ENCODE peak calls at places on chromosomes 12 and 14, in four cellular contexts. One of them, this sample, is unnamed. For H3K9me3, the result is how much of the 10 kb centered on the place peaks cover.

GRCh38 chr12:47071241-47071852 is 8.1 kb upstream of the PCED1B start:
- DNase-seq in CD8-positive, alpha-beta memory T cell: no peak
- DNase-seq in naive thymus-derived CD4-positive, alpha-beta T cell: no peak
- DNase-seq in aorta: no peak
- DNase-seq in this sample: peak

GRCh38 chr14:79011091-79011919 is 841.1 kb downstream of the NRXN3 start:
- DNase-seq in CD8-positive, alpha-beta memory T cell: no peak
- DNase-seq in naive thymus-derived CD4-positive, alpha-beta T cell: no peak
- DNase-seq in aorta: no peak
- DNase-seq in this sample: peak

GRCh38 chr12:101166866-101167265 is 43.2 kb downstream of the SLC5A8 start:
- DNase-seq in CD8-positive, alpha-beta memory T cell: no peak
- DNase-seq in naive thymus-derived CD4-positive, alpha-beta T cell: no peak
- DNase-seq in aorta: no peak
- DNase-seq in this sample: no peak

GRCh38 chr12:909861-910260 is 39.6 kb downstream of the RAD52 start:
- DNase-seq in CD8-positive, alpha-beta memory T cell: no peak
- DNase-seq in naive thymus-derived CD4-positive, alpha-beta T cell: no peak
- DNase-seq in aorta: no peak
- DNase-seq in this sample: no peak

GRCh38 chr12:15446798-15447197 is 124.5 kb downstream of the PTPRO start:
- DNase-seq in CD8-positive, alpha-beta memory T cell: no peak
- DNase-seq in naive thymus-derived CD4-positive, alpha-beta T cell: no peak
- DNase-seq in aorta: no peak
- DNase-seq in this sample: no peak

GRCh38 chr14:28608438-28608837 is 158.1 kb upstream of the FOXG1 start:
- DNase-seq in CD8-positive, alpha-beta memory T cell: no peak
- DNase-seq in naive thymus-derived CD4-positive, alpha-beta T cell: no peak
- DNase-seq in aorta: no peak
- DNase-seq in this sample: no peak

GRCh38 chr14:31090872-31091764 is 64.9 kb upstream of the STRN3 start:
- DNase-seq in CD8-positive, alpha-beta memory T cell: no peak
- DNase-seq in naive thymus-derived CD4-positive, alpha-beta T cell: no peak
- DNase-seq in aorta: no peak
- DNase-seq in this sample: no peak

GRCh38 chr12:27973487-27973890 is 956 bp upstream of the PTHLH start:
- DNase-seq in CD8-positive, alpha-beta memory T cell: no peak
- DNase-seq in naive thymus-derived CD4-positive, alpha-beta T cell: no peak
- DNase-seq in aorta: no peak
- DNase-seq in this sample: no peak

GRCh38 chr14:65296402-65296801 is 116.1 kb upstream of the FUT8 start:
- DNase-seq in CD8-positive, alpha-beta memory T cell: no peak
- DNase-seq in naive thymus-derived CD4-positive, alpha-beta T cell: no peak
- DNase-seq in aorta: no peak
- DNase-seq in this sample: no peak

GRCh38 chr12:65825573-65826512 is 1.6 kb downstream of the HMGA2 start:
- DNase-seq in CD8-positive, alpha-beta memory T cell: no peak
- DNase-seq in naive thymus-derived CD4-positive, alpha-beta T cell: no peak
- DNase-seq in aorta: peak
- DNase-seq in this sample: peak

GRCh38 chr12:124677552-124678356 is 110.3 kb upstream of the NCOR2 start:
- DNase-seq in CD8-positive, alpha-beta memory T cell: no peak
- DNase-seq in naive thymus-derived CD4-positive, alpha-beta T cell: no peak
- DNase-seq in aorta: no peak
- DNase-seq in this sample: no peak

GRCh38 chr12:53102883-53103807 is at the start of gene SOAT2:
- DNase-seq in CD8-positive, alpha-beta memory T cell: no peak
- DNase-seq in naive thymus-derived CD4-positive, alpha-beta T cell: peak
- DNase-seq in aorta: no peak
- DNase-seq in this sample: no peak

GRCh38 chr14:42214981-42215491 is 608.4 kb downstream of the LRFN5 start:
- DNase-seq in CD8-positive, alpha-beta memory T cell: no peak
- DNase-seq in naive thymus-derived CD4-positive, alpha-beta T cell: no peak
- DNase-seq in aorta: no peak
- DNase-seq in this sample: peak

GRCh38 chr12:125089083-125089482 is 23.8 kb downstream of the AACS start:
- DNase-seq in CD8-positive, alpha-beta memory T cell: no peak
- DNase-seq in naive thymus-derived CD4-positive, alpha-beta T cell: no peak
- DNase-seq in aorta: no peak
- DNase-seq in this sample: no peak

GRCh38 chr14:99679996-99680395 is 4.1 kb upstream of the CYP46A1 start:
- DNase-seq in CD8-positive, alpha-beta memory T cell: no peak
- DNase-seq in naive thymus-derived CD4-positive, alpha-beta T cell: no peak
- DNase-seq in aorta: no peak
- DNase-seq in this sample: no peak

GRCh38 chr12:89494411-89495231 is 30.0 kb downstream of the GALNT4 start:
- DNase-seq in CD8-positive, alpha-beta memory T cell: no peak
- DNase-seq in naive thymus-derived CD4-positive, alpha-beta T cell: no peak
- DNase-seq in aorta: no peak
- DNase-seq in this sample: no peak

GRCh38 chr12:115943310-115943629 is 334.2 kb downstream of the MED13L start:
- DNase-seq in CD8-positive, alpha-beta memory T cell: no peak
- DNase-seq in naive thymus-derived CD4-positive, alpha-beta T cell: no peak
- DNase-seq in aorta: no peak
- DNase-seq in this sample: no peak

GRCh38 chr12:26841085-26841484 is 8.1 kb upstream of the ITPR2 start:
- DNase-seq in CD8-positive, alpha-beta memory T cell: no peak
- DNase-seq in naive thymus-derived CD4-positive, alpha-beta T cell: peak
- DNase-seq in aorta: no peak
- DNase-seq in this sample: no peak

GRCh38 chr12:14883663-14884062 is 2.0 kb downstream of the MGP start:
- DNase-seq in CD8-positive, alpha-beta memory T cell: no peak
- DNase-seq in naive thymus-derived CD4-positive, alpha-beta T cell: no peak
- DNase-seq in aorta: no peak
- DNase-seq in this sample: peak

DNA sequence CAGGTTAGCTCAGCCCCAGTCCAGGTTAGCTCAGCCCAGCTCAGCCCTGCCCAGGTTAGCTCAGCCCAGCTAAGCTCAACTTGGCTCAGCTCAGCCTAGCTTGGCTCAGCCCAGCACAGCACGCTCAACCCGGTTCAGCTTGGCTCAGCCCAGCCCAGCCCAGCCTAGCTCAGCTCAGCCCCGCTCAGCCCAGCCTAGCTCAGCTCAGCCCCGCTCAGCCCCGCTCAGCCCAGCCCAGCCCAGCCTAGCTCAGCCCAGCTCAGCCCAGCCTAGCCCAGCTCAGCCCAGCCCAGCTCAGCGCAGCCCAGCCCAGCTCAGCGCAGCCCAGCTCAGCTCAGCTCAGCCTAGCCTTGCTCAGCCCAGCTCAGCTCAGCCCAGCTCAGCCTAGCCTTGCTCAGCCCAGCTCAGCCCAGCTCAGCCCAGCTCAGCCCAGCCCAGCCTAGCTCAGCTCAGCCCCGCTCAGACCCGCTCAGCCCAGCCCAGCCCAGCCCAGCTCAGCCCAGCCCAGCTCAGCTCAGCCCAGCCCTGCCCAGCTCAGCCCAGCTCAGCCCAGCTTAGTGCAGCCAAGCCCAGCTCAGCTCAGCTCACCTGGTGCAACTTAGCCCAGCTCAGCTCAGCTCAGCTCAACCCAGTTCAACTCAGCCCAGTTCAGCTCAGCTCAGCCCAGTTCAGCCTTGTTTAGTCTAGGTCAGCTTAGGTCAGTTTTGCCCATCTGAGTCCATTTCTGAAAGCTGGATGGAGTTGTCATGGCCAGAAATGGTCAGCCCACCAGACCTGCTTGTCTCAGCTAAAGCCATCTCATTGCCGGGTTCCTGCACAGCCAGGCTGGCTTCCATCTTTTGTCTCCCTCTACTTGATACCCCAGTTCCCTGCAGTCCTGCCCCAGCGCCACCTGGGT is 333.6 kb downstream of the TMEM121 start:
- DNase-seq in CD8-positive, alpha-beta memory T cell: peak
- DNase-seq in naive thymus-derived CD4-positive, alpha-beta T cell: no peak
- DNase-seq in aorta: peak
- DNase-seq in this sample: no peak
- H3K9me3 ChIP-seq in CD8-positive, alpha-beta memory T cell: under half
- H3K9me3 ChIP-seq in naive thymus-derived CD4-positive, alpha-beta T cell: under half
- H3K9me3 ChIP-seq in aorta: under half
- H3K9me3 ChIP-seq in this sample: under half

GRCh38 chr14:105605501-105606304 is 79.3 kb downstream of the TMEM121 start:
- DNase-seq in CD8-positive, alpha-beta memory T cell: no peak
- DNase-seq in naive thymus-derived CD4-positive, alpha-beta T cell: no peak
- DNase-seq in aorta: peak
- DNase-seq in this sample: no peak

GRCh38 chr14:105602799-105603763 is 76.7 kb downstream of the TMEM121 start:
- DNase-seq in CD8-positive, alpha-beta memory T cell: no peak
- DNase-seq in naive thymus-derived CD4-positive, alpha-beta T cell: no peak
- DNase-seq in aorta: peak
- DNase-seq in this sample: no peak

GRCh38 chr14:105600939-105601359 is 74.6 kb downstream of the TMEM121 start:
- DNase-seq in CD8-positive, alpha-beta memory T cell: no peak
- DNase-seq in naive thymus-derived CD4-positive, alpha-beta T cell: no peak
- DNase-seq in aorta: peak
- DNase-seq in this sample: no peak

GRCh38 chr14:105602243-105602750 is 75.9 kb downstream of the TMEM121 start:
- DNase-seq in CD8-positive, alpha-beta memory T cell: no peak
- DNase-seq in naive thymus-derived CD4-positive, alpha-beta T cell: no peak
- DNase-seq in aorta: peak
- DNase-seq in this sample: no peak

GRCh38 chr14:105601360-105602242 is 75.2 kb downstream of the TMEM121 start:
- DNase-seq in CD8-positive, alpha-beta memory T cell: no peak
- DNase-seq in naive thymus-derived CD4-positive, alpha-beta T cell: no peak
- DNase-seq in aorta: peak
- DNase-seq in this sample: no peak
- H3K9me3 ChIP-seq in CD8-positive, alpha-beta memory T cell: under half
- H3K9me3 ChIP-seq in naive thymus-derived CD4-positive, alpha-beta T cell: under half
- H3K9me3 ChIP-seq in aorta: under half
- H3K9me3 ChIP-seq in this sample: under half

GRCh38 chr14:20031058-20031457 is 4.8 kb downstream of the OR4K13 start:
- DNase-seq in CD8-positive, alpha-beta memory T cell: no peak
- DNase-seq in naive thymus-derived CD4-positive, alpha-beta T cell: no peak
- DNase-seq in aorta: no peak
- DNase-seq in this sample: no peak

GRCh38 chr14:20035938-20036337 is at the start of gene OR4K13:
- DNase-seq in CD8-positive, alpha-beta memory T cell: no peak
- DNase-seq in naive thymus-derived CD4-positive, alpha-beta T cell: no peak
- DNase-seq in aorta: no peak
- DNase-seq in this sample: no peak

GRCh38 chr14:20035449-20035848 is 389 bp downstream of the OR4K13 start:
- DNase-seq in CD8-positive, alpha-beta memory T cell: no peak
- DNase-seq in naive thymus-derived CD4-positive, alpha-beta T cell: no peak
- DNase-seq in aorta: no peak
- DNase-seq in this sample: no peak
- H3K9me3 ChIP-seq in CD8-positive, alpha-beta memory T cell: under half
- H3K9me3 ChIP-seq in naive thymus-derived CD4-positive, alpha-beta T cell: under half
- H3K9me3 ChIP-seq in aorta: under half
- H3K9me3 ChIP-seq in this sample: under half

DNA sequence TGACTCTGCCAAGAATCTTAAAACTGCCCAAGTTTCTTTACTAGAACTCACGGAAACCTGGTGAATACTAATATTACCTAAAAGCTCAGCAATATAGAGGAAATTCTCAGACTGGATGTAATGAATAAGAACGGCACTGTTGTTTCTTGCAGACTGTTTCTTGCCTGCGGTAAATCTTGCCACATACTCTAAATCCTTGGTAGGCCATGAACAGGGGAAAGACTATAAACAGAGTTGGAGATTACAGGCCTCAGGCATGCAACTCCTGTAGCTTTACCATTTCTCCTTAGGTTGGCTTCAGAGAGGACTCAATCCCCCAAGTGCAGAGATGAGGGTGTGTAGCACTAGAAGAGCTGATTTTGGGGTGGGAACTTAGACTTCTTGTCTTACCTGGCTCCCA is 1.1 kb downstream of the ALDH6A1 start:
- DNase-seq in CD8-positive, alpha-beta memory T cell: no peak
- DNase-seq in naive thymus-derived CD4-positive, alpha-beta T cell: no peak
- DNase-seq in aorta: no peak
- DNase-seq in this sample: no peak
- H3K9me3 ChIP-seq in CD8-positive, alpha-beta memory T cell: under half
- H3K9me3 ChIP-seq in naive thymus-derived CD4-positive, alpha-beta T cell: under half
- H3K9me3 ChIP-seq in aorta: under half
- H3K9me3 ChIP-seq in this sample: under half

GRCh38 chr12:114399664-114400211 is 6.2 kb downstream of the TBX5 start:
- DNase-seq in CD8-positive, alpha-beta memory T cell: no peak
- DNase-seq in naive thymus-derived CD4-positive, alpha-beta T cell: no peak
- DNase-seq in aorta: no peak
- DNase-seq in this sample: no peak
- H3K9me3 ChIP-seq in CD8-positive, alpha-beta memory T cell: under half
- H3K9me3 ChIP-seq in naive thymus-derived CD4-positive, alpha-beta T cell: under half
- H3K9me3 ChIP-seq in aorta: under half
- H3K9me3 ChIP-seq in this sample: under half